ENCODE peak calls at places on chromosomes 7 and 10, in five cellular contexts. K is sigmoid colon, Z is transverse colon, E is K562, Y is HepG2. J is an unnamed sample.

GRCh38 chr7:26507375-26508068 is 215.9 kb downstream of the SNX10 start:
- DNase-seq in K (no peak), Z (no peak), E (no peak), Y (no peak), J (no peak)

GRCh38 chr7:55534262-55534915 is 37.9 kb downstream of the VOPP1 start:
- DNase-seq in K (peak; percentile 78), Z (peak; percentile 78), E (no peak), Y (peak; percentile 30), J (no peak)

GRCh38 chr7:90726623-90727022 is 130.5 kb downstream of the CDK14 start:
- DNase-seq in K (no peak), Z (peak; percentile 22), E (no peak), Y (no peak), J (no peak)

GRCh38 chr7:30406664-30407425 is 71.7 kb downstream of the NOD1 start:
- DNase-seq in K (no peak), Z (no peak), E (no peak), Y (no peak), J (no peak)

GRCh38 chr10:118259288-118259906 is 82.7 kb downstream of the FAM204A start:
- DNase-seq in K (no peak), Z (peak; percentile 47), E (peak; percentile 54), Y (peak; percentile 19), J (no peak)

GRCh38 chr10:32787690-32788284 is 170.2 kb downstream of the ITGB1 start:
- DNase-seq in K (no peak), Z (no peak), E (no peak), Y (no peak), J (no peak)

GRCh38 chr10:66782776-66783175 is 143.1 kb upstream of the LRRTM3 start:
- DNase-seq in K (no peak), Z (no peak), E (no peak), Y (no peak), J (no peak)

GRCh38 chr10:99525897-99526296 is 6.8 kb upstream of the NKX2-3 start:
- DNase-seq in K (no peak), Z (no peak), E (no peak), Y (no peak), J (no peak)

GRCh38 chr7:4269746-4270145 is 412.3 kb upstream of the FOXK1 start:
- DNase-seq in K (no peak), Z (no peak), E (no peak), Y (no peak), J (no peak)

GRCh38 chr10:58967551-58968418 is 208.7 kb upstream of the PHYHIPL start:
- DNase-seq in K (no peak), Z (no peak), E (no peak), Y (peak; percentile 93), J (no peak)

GRCh38 chr7:29748286-29749099 is 57.8 kb upstream of the WIPF3 start:
- DNase-seq in K (no peak), Z (no peak), E (peak; percentile 73), Y (peak; percentile 38), J (no peak)

GRCh38 chr10:96122824-96123223 is 7.3 kb upstream of the ZNF518A start:
- DNase-seq in K (no peak), Z (no peak), E (no peak), Y (no peak), J (no peak)

GRCh38 chr10:43574035-43574892 is at the start of gene ZNF239:
- DNase-seq in K (peak; percentile 95), Z (peak; percentile 89), E (peak; percentile 98), Y (no peak), J (peak; percentile 92)

GRCh38 chr10:12605580-12606405 is 256.4 kb downstream of the CAMK1D start:
- DNase-seq in K (peak; percentile 95), Z (peak; percentile 86), E (no peak), Y (peak; percentile 71), J (peak; percentile 87)

GRCh38 chr7:22598318-22598717 is 98.3 kb upstream of the STEAP1B start:
- DNase-seq in K (no peak), Z (no peak), E (no peak), Y (no peak), J (no peak)

GRCh38 chr7:42240416-42240815 is 3.4 kb upstream of the GLI3 start:
- DNase-seq in K (no peak), Z (no peak), E (no peak), Y (no peak), J (no peak)
- H3K27ac ChIP-seq in K (no peak overlapping the region), Z (no peak overlapping the region), E (no peak overlapping the region), Y (no peak overlapping the region), J (peak overlapping the region; percentile 97)

GRCh38 chr10:19904202-19904661 is 88.0 kb downstream of the PLXDC2 start:
- DNase-seq in K (no peak), Z (no peak), E (no peak), Y (no peak), J (no peak)
- TF ChIP-seq EP300 in K (no peak), Z (no peak), E (no peak), Y (no peak), J (no peak)

GRCh38 chr10:70260259-70260658 is 23.5 kb downstream of the NPFFR1 start:
- DNase-seq in K (no peak), Z (no peak), E (no peak), Y (no peak), J (no peak)

GRCh38 chr10:70255329-70256299 is 22.4 kb upstream of the PPA1 start:
- DNase-seq in K (no peak), Z (peak; percentile 34), E (peak; percentile 39), Y (peak; percentile 82), J (no peak)

GRCh38 chr10:70254795-70255328 is 21.6 kb upstream of the PPA1 start:
- DNase-seq in K (no peak), Z (no peak), E (no peak), Y (no peak), J (no peak)

GRCh38 chr10:70256463-70256862 is 23.2 kb upstream of the PPA1 start:
- DNase-seq in K (no peak), Z (no peak), E (no peak), Y (no peak), J (no peak)

GRCh38 chr10:70258216-70258615 is 25.0 kb upstream of the PPA1 start:
- DNase-seq in K (no peak), Z (no peak), E (no peak), Y (no peak), J (no peak)
- TF ChIP-seq POLR2AphosphoS5 in K (no peak), Z (no peak), E (no peak), Y (no peak), J (no peak)

GRCh38 chr10:91603173-91603572 is 29.7 kb downstream of the PPP1R3C start:
- DNase-seq in K (no peak), Z (no peak), E (no peak), Y (no peak), J (no peak)
- H3K27ac ChIP-seq in K (peak overlapping the region; percentile 69), Z (no peak overlapping the region), E (no peak overlapping the region), Y (no peak overlapping the region), J (no peak overlapping the region)

GRCh38 chr7:70834424-70834823 is 297.5 kb upstream of the GALNT17 start:
- DNase-seq in K (no peak), Z (no peak), E (no peak), Y (no peak), J (no peak)

GRCh38 chr7:70836279-70836678 is 295.7 kb upstream of the GALNT17 start:
- DNase-seq in K (no peak), Z (no peak), E (no peak), Y (no peak), J (no peak)

GRCh38 chr7:70835658-70836057 is 296.3 kb upstream of the GALNT17 start:
- DNase-seq in K (no peak), Z (no peak), E (no peak), Y (no peak), J (no peak)

GRCh38 chr7:70836946-70837345 is 295.0 kb upstream of the GALNT17 start:
- DNase-seq in K (no peak), Z (no peak), E (no peak), Y (no peak), J (no peak)

DNA sequence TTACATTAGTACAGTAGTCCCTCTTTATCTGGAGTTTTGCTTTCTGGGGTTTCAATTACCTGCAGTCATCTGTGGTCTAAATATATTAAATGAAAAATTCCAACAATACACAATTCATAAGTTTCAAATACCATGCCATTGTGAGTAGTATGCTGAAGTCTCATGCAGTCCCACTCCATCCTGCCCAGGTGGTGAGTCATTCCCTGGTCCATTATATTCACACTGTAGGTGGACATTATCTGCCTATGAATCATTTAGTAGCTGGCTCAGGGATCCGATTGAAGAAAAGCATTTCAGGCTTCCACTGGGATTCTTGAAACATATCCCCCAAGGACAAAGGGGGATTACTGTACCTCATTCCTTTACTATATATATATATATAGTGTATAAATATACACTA is 298.2 kb upstream of the GALNT17 start:
- DNase-seq in K (no peak), Z (no peak), E (no peak), Y (no peak), J (no peak)
- TF ChIP-seq EP300 in K (no peak), Z (no peak), E (no peak), Y (no peak), J (no peak)